ENCODE peak calls at places on chromosomes 3 and 15, in four cellular contexts. J is cardiac fibroblast, U is testis, V is astrocyte. O is an unnamed sample.

GRCh38 chr15:69568621-69569020 is 116.0 kb downstream of the RPLP1 start:
- DNase-seq in J (peak; percentile 76), U (no peak), V (peak; percentile 83), O (no peak)

GRCh38 chr3:156705761-156706631 is 31.6 kb downstream of the TIPARP start:
- DNase-seq in J (no peak), U (no peak), V (no peak), O (no peak)

GRCh38 chr3:134852893-134853351 is 57.9 kb downstream of the EPHB1 start:
- DNase-seq in J (no peak), U (no peak), V (no peak), O (no peak)

GRCh38 chr15:27057904-27058645 is 87.1 kb downstream of the GABRG3 start:
- DNase-seq in J (peak; percentile 4), U (no peak), V (peak; percentile 75), O (no peak)

GRCh38 chr3:182410051-182410450 is 383.3 kb upstream of the ATP11B start:
- DNase-seq in J (no peak), U (no peak), V (no peak), O (no peak)

GRCh38 chr15:57312323-57313133 is 63.8 kb upstream of the CGNL1 start:
- DNase-seq in J (no peak), U (no peak), V (no peak), O (no peak)

GRCh38 chr3:71395927-71396695 is 187.4 kb downstream of the FOXP1 start:
- DNase-seq in J (peak; percentile 57), U (no peak), V (peak; percentile 52), O (no peak)

GRCh38 chr3:50089603-50089945 is 855 bp downstream of the RBM5 start:
- DNase-seq in J (no peak), U (peak; percentile 36), V (peak; percentile 27), O (no peak)

GRCh38 chr3:122021811-122022401 is at the start of gene ILDR1:
- DNase-seq in J (no peak), U (no peak), V (no peak), O (no peak)

GRCh38 chr15:33242669-33243191 is 48.2 kb upstream of the FMN1 start:
- DNase-seq in J (no peak), U (no peak), V (peak; percentile 27), O (no peak)

GRCh38 chr15:40985541-40986330 is 32.5 kb downstream of the CHAC1 start:
- DNase-seq in J (no peak), U (no peak), V (peak; percentile 39), O (no peak)

GRCh38 chr15:49412821-49413220 is 10.2 kb upstream of the FGF7 start:
- DNase-seq in J (no peak), U (no peak), V (no peak), O (no peak)

GRCh38 chr3:87437765-87438164 is 161.4 kb upstream of the POU1F1 start:
- DNase-seq in J (no peak), U (no peak), V (peak; percentile 52), O (no peak)

GRCh38 chr3:174862101-174862500 is 3.0 kb downstream of the NAALADL2 start:
- DNase-seq in J (no peak), U (peak; percentile 21), V (no peak), O (no peak)

GRCh38 chr3:58074997-58075396 is 66.8 kb downstream of the FLNB start:
- DNase-seq in J (no peak), U (no peak), V (no peak), O (no peak)

GRCh38 chr15:92451225-92451825 is 57.6 kb downstream of the ST8SIA2 start:
- DNase-seq in J (no peak), U (no peak), V (peak; percentile 97), O (no peak)

GRCh38 chr3:7682822-7683229 is 818.8 kb upstream of the LMCD1 start:
- DNase-seq in J (peak; percentile 94), U (peak; percentile 57), V (peak; percentile 97), O (no peak)

GRCh38 chr3:195859061-195859845 is 47.5 kb upstream of the MUC4 start:
- DNase-seq in J (peak; percentile 68), U (peak; percentile 86), V (peak; percentile 23), O (peak; percentile 27)

GRCh38 chr3:181709537-181710279 is 2.0 kb upstream of the SOX2 start:
- DNase-seq in J (peak; percentile 68), U (peak; percentile 92), V (peak; percentile 46), O (peak; percentile 23)

GRCh38 chr3:67093315-67093714 is 95.2 kb downstream of the KBTBD8 start:
- DNase-seq in J (no peak), U (no peak), V (no peak), O (no peak)

GRCh38 chr15:90882781-90883525 is 1.4 kb upstream of the FES start:
- DNase-seq in J (no peak), U (no peak), V (no peak), O (no peak)

GRCh38 chr3:138103466-138103865 is 11.9 kb downstream of the DZIP1L start:
- DNase-seq in J (no peak), U (no peak), V (no peak), O (no peak)

GRCh38 chr3:58386966-58387365 is 46.7 kb downstream of the PDHB start:
- DNase-seq in J (peak; percentile 89), U (no peak), V (peak; percentile 83), O (peak; percentile 36)

GRCh38 chr15:39704684-39705083 is 78.0 kb downstream of the FSIP1 start:
- DNase-seq in J (peak; percentile 71), U (no peak), V (peak; percentile 48), O (peak; percentile 28)

GRCh38 chr3:9013782-9014181 is 50.5 kb upstream of the RAD18 start:
- DNase-seq in J (no peak), U (peak; percentile 66), V (no peak), O (no peak)

GRCh38 chr3:9012521-9012920 is 49.2 kb upstream of the RAD18 start:
- DNase-seq in J (no peak), U (no peak), V (no peak), O (no peak)

GRCh38 chr3:9009976-9010545 is 46.8 kb upstream of the RAD18 start:
- DNase-seq in J (no peak), U (no peak), V (no peak), O (no peak)

GRCh38 chr3:9015250-9015649 is 52.0 kb upstream of the RAD18 start:
- DNase-seq in J (no peak), U (no peak), V (no peak), O (no peak)

GRCh38 chr3:9014189-9014588 is 50.9 kb upstream of the RAD18 start:
- DNase-seq in J (peak; percentile 17), U (no peak), V (no peak), O (no peak)
- TF ChIP-seq CTCF in J (peak; percentile 8), U (no peak), V (no peak), O (peak; percentile 8)

DNA sequence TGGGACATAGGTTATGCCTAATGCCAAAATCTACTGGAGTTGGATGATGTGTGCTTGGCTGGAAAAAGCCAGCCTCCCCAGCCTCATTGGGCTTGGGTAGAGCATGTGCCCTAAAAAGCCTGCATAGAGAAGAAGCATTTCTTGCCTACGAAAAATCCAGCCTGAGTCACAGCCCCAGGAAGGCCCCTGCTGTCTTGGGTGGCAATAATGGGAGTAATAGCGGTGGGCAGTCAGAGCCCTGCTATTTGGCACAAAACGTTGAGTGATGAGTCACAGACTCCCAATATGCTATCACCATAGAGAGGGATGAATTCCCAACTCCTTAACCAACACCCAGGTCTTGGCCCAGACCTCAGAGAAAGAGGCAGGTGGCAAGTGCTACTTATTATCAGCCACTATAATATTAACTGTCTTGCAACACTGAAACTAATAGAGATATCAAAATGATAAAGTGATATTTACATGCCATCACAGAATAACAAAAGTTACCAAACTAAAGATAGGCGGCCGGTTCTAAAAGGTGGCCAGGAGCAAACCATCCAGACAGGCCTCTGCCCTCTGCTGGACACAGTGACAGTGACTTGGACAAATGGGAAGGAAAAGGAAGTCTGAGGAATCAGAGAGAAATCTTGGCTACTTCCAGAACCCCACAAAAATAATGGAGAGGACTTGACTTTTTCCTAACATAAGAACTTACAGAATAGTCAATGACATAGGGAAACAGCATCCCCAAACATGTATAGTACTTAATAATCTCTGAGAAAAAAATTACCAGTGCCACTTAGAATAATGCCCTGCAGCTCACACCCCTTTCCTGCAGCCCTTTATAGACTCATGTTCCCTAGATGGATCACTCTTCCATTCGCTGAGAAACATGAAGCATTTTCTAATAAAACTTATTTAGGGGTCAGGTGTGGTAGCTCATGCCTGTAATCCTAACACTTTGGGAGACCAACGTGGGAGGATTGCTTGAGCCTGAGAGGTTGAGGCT is 51.9 kb upstream of the MUC13 start:
- DNase-seq in J (peak; percentile 70), U (peak; percentile 67), V (peak; percentile 96), O (peak; percentile 57)
- TF ChIP-seq CTCF in J (peak; percentile 56), U (peak; percentile 55), V (peak; percentile 50), O (peak; percentile 44)

GRCh38 chr3:126113733-126114132 is 29.8 kb upstream of the SLC41A3 start:
- DNase-seq in J (no peak), U (no peak), V (no peak), O (no peak)
- TF ChIP-seq CTCF in J (peak; percentile 51), U (no peak), V (peak; percentile 23), O (peak; percentile 12)

GRCh38 chr15:45253330-45253729 is 1.3 kb downstream of the SLC28A2 start:
- DNase-seq in J (no peak), U (no peak), V (no peak), O (no peak)
- TF ChIP-seq CTCF in J (no peak), U (no peak), V (no peak), O (peak; percentile 5)

DNA sequence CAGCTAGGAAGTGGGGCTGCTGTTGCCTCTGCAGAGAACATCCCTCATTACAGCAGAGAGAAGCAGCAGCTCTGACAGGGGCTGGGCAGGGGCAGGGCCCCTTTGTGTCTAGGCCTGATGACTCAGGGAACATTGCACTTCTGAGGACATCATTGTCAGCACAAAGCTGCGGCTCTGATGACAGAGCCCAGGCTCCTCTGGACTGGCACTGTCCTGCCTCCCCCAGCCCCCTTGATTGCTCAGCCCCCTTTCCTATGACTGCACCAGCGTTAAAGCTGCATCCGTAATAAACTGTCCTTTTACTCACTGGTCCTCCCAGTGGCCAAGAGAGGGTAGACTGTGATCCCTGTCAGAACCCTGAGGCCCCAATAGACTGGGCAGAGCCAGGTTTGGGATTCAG is 18.3 kb downstream of the TRH start:
- DNase-seq in J (peak; percentile 9), U (no peak), V (no peak), O (no peak)
- TF ChIP-seq CTCF in J (peak; percentile 49), U (peak; percentile 11), V (peak; percentile 38), O (peak; percentile 23)

GRCh38 chr3:14574183-14574582 is 34.0 kb upstream of the GRIP2 start:
- DNase-seq in J (no peak), U (no peak), V (no peak), O (no peak)

GRCh38 chr3:14570864-14571263 is 30.7 kb upstream of the GRIP2 start:
- DNase-seq in J (no peak), U (no peak), V (no peak), O (no peak)

GRCh38 chr3:14577897-14578296 is 37.8 kb upstream of the GRIP2 start:
- DNase-seq in J (no peak), U (no peak), V (no peak), O (no peak)

GRCh38 chr3:14573706-14574105 is 33.6 kb upstream of the GRIP2 start:
- DNase-seq in J (no peak), U (no peak), V (no peak), O (no peak)

DNA sequence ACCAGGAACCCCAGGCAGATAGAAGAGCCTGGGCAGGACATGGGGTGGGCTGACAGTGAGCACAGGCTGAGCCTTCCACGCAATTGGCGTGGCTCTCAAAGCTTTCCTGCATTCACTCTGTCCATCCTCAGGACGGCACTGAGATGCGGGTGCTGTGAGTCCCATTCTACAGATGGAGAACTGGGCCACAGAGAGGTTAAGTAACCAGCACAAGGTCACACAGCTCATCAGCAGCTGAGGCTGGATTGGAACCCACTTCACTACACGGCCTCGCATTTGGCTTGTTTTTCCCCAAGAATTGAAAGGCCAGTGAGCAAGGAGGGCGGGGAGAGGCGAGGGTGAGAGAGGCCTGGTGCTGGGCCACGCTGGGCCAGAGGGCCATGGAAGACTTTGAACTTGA is 36.0 kb upstream of the GRIP2 start:
- DNase-seq in J (no peak), U (no peak), V (no peak), O (no peak)
- TF ChIP-seq CTCF in J (no peak), U (no peak), V (no peak), O (no peak)